ENCODE peak calls at places on chromosomes 1 and 21, in six cellular contexts. One of them, this sample, is unnamed.

GRCh38 chr1:222301653-222302052 is 246.3 kb downstream of the HHIPL2 start:
- DNase-seq in K562: no peak
- DNase-seq in HepG2: no peak
- DNase-seq in A549: no peak
- DNase-seq in endothelial cell of umbilical vein: no peak
- DNase-seq in GM12878: no peak
- DNase-seq in this sample: no peak

GRCh38 chr1:19080715-19081114 is 124.2 kb upstream of the IFFO2 start:
- DNase-seq in HepG2: no peak
- DNase-seq in endothelial cell of umbilical vein: no peak
- DNase-seq in GM12878: no peak
- DNase-seq in A549: no peak
- DNase-seq in K562: no peak
- DNase-seq in this sample: no peak

GRCh38 chr21:15775981-15776380 is 46.2 kb downstream of the USP25 start:
- DNase-seq in GM12878: no peak
- DNase-seq in endothelial cell of umbilical vein: no peak
- DNase-seq in HepG2: no peak
- DNase-seq in K562: no peak
- DNase-seq in A549: no peak
- DNase-seq in this sample: peak; percentile 29

GRCh38 chr1:5513891-5514515 is 478.2 kb downstream of the NPHP4 start:
- DNase-seq in HepG2: no peak
- DNase-seq in GM12878: no peak
- DNase-seq in A549: no peak
- DNase-seq in endothelial cell of umbilical vein: no peak
- DNase-seq in K562: no peak
- DNase-seq in this sample: no peak

GRCh38 chr1:224507771-224508523 is 73.3 kb upstream of the WDR26 start:
- DNase-seq in K562: no peak
- DNase-seq in HepG2: peak; percentile 43
- DNase-seq in GM12878: no peak
- DNase-seq in endothelial cell of umbilical vein: no peak
- DNase-seq in A549: no peak
- DNase-seq in this sample: no peak

GRCh38 chr1:40939320-40940059 is 40.0 kb upstream of the CTPS1 start:
- DNase-seq in GM12878: no peak
- DNase-seq in HepG2: peak; percentile 95
- DNase-seq in endothelial cell of umbilical vein: no peak
- DNase-seq in K562: peak; percentile 37
- DNase-seq in A549: peak; percentile 69
- DNase-seq in this sample: peak; percentile 73

GRCh38 chr1:20194770-20195463 is 8.6 kb upstream of the PLA2G2C start:
- DNase-seq in HepG2: peak; percentile 44
- DNase-seq in A549: peak; percentile 42
- DNase-seq in GM12878: peak; percentile 13
- DNase-seq in endothelial cell of umbilical vein: peak; percentile 57
- DNase-seq in K562: peak; percentile 78
- DNase-seq in this sample: peak; percentile 86

GRCh38 chr1:239212841-239213240 is 173.5 kb upstream of the CHRM3 start:
- DNase-seq in HepG2: no peak
- DNase-seq in GM12878: no peak
- DNase-seq in A549: no peak
- DNase-seq in K562: no peak
- DNase-seq in endothelial cell of umbilical vein: no peak
- DNase-seq in this sample: no peak

GRCh38 chr1:12196641-12197482 is 30.1 kb downstream of the TNFRSF1B start:
- DNase-seq in K562: no peak
- DNase-seq in HepG2: peak; percentile 35
- DNase-seq in GM12878: no peak
- DNase-seq in endothelial cell of umbilical vein: no peak
- DNase-seq in A549: no peak
- DNase-seq in this sample: peak; percentile 93

GRCh38 chr1:212987702-212988322 is 27.9 kb downstream of the ANGEL2 start:
- DNase-seq in K562: no peak
- DNase-seq in A549: peak; percentile 37
- DNase-seq in GM12878: no peak
- DNase-seq in HepG2: no peak
- DNase-seq in endothelial cell of umbilical vein: no peak
- DNase-seq in this sample: no peak

GRCh38 chr1:14181191-14181793 is 417.2 kb upstream of the KAZN start:
- DNase-seq in A549: no peak
- DNase-seq in HepG2: no peak
- DNase-seq in K562: no peak
- DNase-seq in GM12878: peak; percentile 3
- DNase-seq in endothelial cell of umbilical vein: no peak
- DNase-seq in this sample: no peak

GRCh38 chr1:170533331-170533730 is 1.4 kb downstream of the GORAB start:
- DNase-seq in HepG2: no peak
- DNase-seq in K562: no peak
- DNase-seq in GM12878: no peak
- DNase-seq in endothelial cell of umbilical vein: no peak
- DNase-seq in A549: no peak
- DNase-seq in this sample: peak; percentile 46
- TF ChIP-seq MAX in HepG2: no peak
- TF ChIP-seq MAX in K562: no peak
- TF ChIP-seq MAX in GM12878: no peak
- TF ChIP-seq MAX in endothelial cell of umbilical vein: no peak
- TF ChIP-seq MAX in A549: no peak
- TF ChIP-seq MAX in this sample: no peak

GRCh38 chr1:182149411-182149965 is 88.0 kb upstream of the ZNF648 start:
- DNase-seq in HepG2: no peak
- DNase-seq in A549: peak; percentile 51
- DNase-seq in endothelial cell of umbilical vein: no peak
- DNase-seq in GM12878: no peak
- DNase-seq in K562: peak; percentile 58
- DNase-seq in this sample: peak; percentile 95
- TF ChIP-seq POLR2A in HepG2: no peak
- TF ChIP-seq POLR2A in A549: no peak
- TF ChIP-seq POLR2A in endothelial cell of umbilical vein: no peak
- TF ChIP-seq POLR2A in GM12878: no peak
- TF ChIP-seq POLR2A in K562: no peak
- TF ChIP-seq POLR2A in this sample: no peak

GRCh38 chr21:34949045-34949444 is 100.1 kb downstream of the RUNX1 start:
- DNase-seq in A549: no peak
- DNase-seq in GM12878: no peak
- DNase-seq in endothelial cell of umbilical vein: no peak
- DNase-seq in K562: no peak
- DNase-seq in HepG2: no peak
- DNase-seq in this sample: no peak
- TF ChIP-seq MYC in A549: no peak
- TF ChIP-seq MYC in GM12878: no peak
- TF ChIP-seq MYC in endothelial cell of umbilical vein: no peak
- TF ChIP-seq MYC in K562: no peak
- TF ChIP-seq MYC in HepG2: no peak
- TF ChIP-seq MYC in this sample: no peak

DNA sequence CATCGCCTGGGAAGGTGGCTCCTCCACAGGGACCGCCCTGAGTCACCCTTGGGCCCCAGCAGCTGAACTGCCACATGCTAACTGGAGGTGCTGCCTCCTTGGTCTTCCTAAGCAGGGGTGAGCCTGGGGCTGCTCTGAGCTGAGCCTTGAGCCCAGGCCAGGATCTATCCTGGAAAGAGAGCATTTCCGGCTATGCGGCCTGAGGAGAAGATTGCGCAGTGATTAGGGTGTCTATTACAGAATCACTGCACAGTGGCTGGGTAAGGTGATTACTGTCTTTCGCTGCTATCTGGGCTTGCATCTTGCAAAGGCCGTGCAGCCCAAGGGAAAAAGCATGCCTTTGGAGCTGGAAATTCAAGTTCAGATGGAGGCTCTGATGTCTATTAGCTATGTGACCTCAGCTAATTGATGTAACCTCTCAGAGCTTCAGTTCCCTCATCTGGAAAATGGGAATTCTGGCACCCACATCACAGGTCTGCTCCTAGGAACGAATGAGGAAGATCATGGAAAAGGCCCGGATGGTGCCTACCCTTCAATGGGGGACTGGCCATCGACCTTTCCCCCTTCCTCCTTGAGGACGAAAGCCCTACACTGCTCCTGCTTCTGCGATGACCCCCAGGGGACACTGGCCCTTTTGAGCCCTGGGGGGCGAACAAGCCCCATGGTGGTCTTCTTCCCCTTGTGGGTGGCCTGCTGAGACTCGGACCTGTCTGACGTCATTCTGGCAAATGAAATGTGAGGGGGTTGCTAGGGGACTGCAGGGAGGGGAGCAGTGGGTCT is 38.0 kb downstream of the GPR161 start:
- DNase-seq in endothelial cell of umbilical vein: no peak
- DNase-seq in K562: no peak
- DNase-seq in GM12878: no peak
- DNase-seq in A549: no peak
- DNase-seq in HepG2: no peak
- DNase-seq in this sample: no peak
- TF ChIP-seq MAX in endothelial cell of umbilical vein: no peak
- TF ChIP-seq MAX in K562: no peak
- TF ChIP-seq MAX in GM12878: no peak
- TF ChIP-seq MAX in A549: no peak
- TF ChIP-seq MAX in HepG2: no peak
- TF ChIP-seq MAX in this sample: no peak

GRCh38 chr1:154556422-154556821 is 2.0 kb downstream of the UBE2Q1 start:
- DNase-seq in A549: no peak
- DNase-seq in HepG2: no peak
- DNase-seq in K562: no peak
- DNase-seq in GM12878: no peak
- DNase-seq in endothelial cell of umbilical vein: no peak
- DNase-seq in this sample: no peak

GRCh38 chr1:154557248-154557938 is 1.1 kb downstream of the UBE2Q1 start:
- DNase-seq in A549: no peak
- DNase-seq in GM12878: no peak
- DNase-seq in HepG2: no peak
- DNase-seq in endothelial cell of umbilical vein: peak; percentile 22
- DNase-seq in K562: no peak
- DNase-seq in this sample: no peak

GRCh38 chr1:154557939-154558609 is 388 bp downstream of the UBE2Q1 start:
- DNase-seq in GM12878: no peak
- DNase-seq in A549: no peak
- DNase-seq in HepG2: no peak
- DNase-seq in endothelial cell of umbilical vein: peak; percentile 32
- DNase-seq in K562: peak; percentile 85
- DNase-seq in this sample: peak; percentile 73

GRCh38 chr1:154559496-154559950 is 1.1 kb upstream of the UBE2Q1 start:
- DNase-seq in K562: peak; percentile 61
- DNase-seq in A549: peak; percentile 94
- DNase-seq in HepG2: peak; percentile 85
- DNase-seq in GM12878: peak; percentile 61
- DNase-seq in endothelial cell of umbilical vein: peak; percentile 91
- DNase-seq in this sample: peak; percentile 94

GRCh38 chr1:154558610-154559495 is at the start of gene UBE2Q1:
- DNase-seq in GM12878: peak; percentile 97
- DNase-seq in endothelial cell of umbilical vein: peak; percentile 99
- DNase-seq in HepG2: peak; percentile 96
- DNase-seq in K562: peak; percentile 94
- DNase-seq in A549: peak; percentile 99
- DNase-seq in this sample: peak; percentile 99
- TF ChIP-seq POLR2A in GM12878: peak; percentile 77
- TF ChIP-seq POLR2A in endothelial cell of umbilical vein: peak; percentile 57
- TF ChIP-seq POLR2A in HepG2: peak; percentile 42
- TF ChIP-seq POLR2A in K562: peak; percentile 80
- TF ChIP-seq POLR2A in A549: peak; percentile 73
- TF ChIP-seq POLR2A in this sample: peak; percentile 67

GRCh38 chr1:207820568-207821463 is 69.0 kb downstream of the CD46 start:
- DNase-seq in endothelial cell of umbilical vein: no peak
- DNase-seq in A549: no peak
- DNase-seq in GM12878: no peak
- DNase-seq in HepG2: no peak
- DNase-seq in K562: no peak
- DNase-seq in this sample: no peak

GRCh38 chr1:207817166-207817565 is 65.3 kb downstream of the CD46 start:
- DNase-seq in GM12878: no peak
- DNase-seq in K562: no peak
- DNase-seq in endothelial cell of umbilical vein: no peak
- DNase-seq in A549: no peak
- DNase-seq in HepG2: no peak
- DNase-seq in this sample: no peak

GRCh38 chr1:207821464-207822045 is 69.7 kb downstream of the CD46 start:
- DNase-seq in HepG2: no peak
- DNase-seq in endothelial cell of umbilical vein: no peak
- DNase-seq in K562: no peak
- DNase-seq in A549: no peak
- DNase-seq in GM12878: no peak
- DNase-seq in this sample: no peak

GRCh38 chr1:207817778-207818751 is 66.2 kb downstream of the CD46 start:
- DNase-seq in GM12878: no peak
- DNase-seq in A549: no peak
- DNase-seq in HepG2: no peak
- DNase-seq in K562: peak; percentile 83
- DNase-seq in endothelial cell of umbilical vein: no peak
- DNase-seq in this sample: no peak

GRCh38 chr1:207818971-207819451 is 67.2 kb downstream of the CD46 start:
- DNase-seq in K562: no peak
- DNase-seq in endothelial cell of umbilical vein: peak; percentile 77
- DNase-seq in A549: peak; percentile 49
- DNase-seq in HepG2: no peak
- DNase-seq in GM12878: no peak
- DNase-seq in this sample: no peak
- TF ChIP-seq MYC in K562: no peak
- TF ChIP-seq MYC in endothelial cell of umbilical vein: no peak
- TF ChIP-seq MYC in A549: no peak
- TF ChIP-seq MYC in HepG2: no peak
- TF ChIP-seq MYC in GM12878: no peak
- TF ChIP-seq MYC in this sample: no peak

GRCh38 chr1:186479162-186479561 is 18.2 kb upstream of the PDC start:
- DNase-seq in endothelial cell of umbilical vein: no peak
- DNase-seq in A549: no peak
- DNase-seq in GM12878: no peak
- DNase-seq in HepG2: no peak
- DNase-seq in K562: no peak
- DNase-seq in this sample: no peak

GRCh38 chr1:186486061-186486460 is 25.1 kb upstream of the PDC start:
- DNase-seq in GM12878: no peak
- DNase-seq in HepG2: no peak
- DNase-seq in endothelial cell of umbilical vein: peak; percentile 26
- DNase-seq in K562: no peak
- DNase-seq in A549: no peak
- DNase-seq in this sample: no peak

GRCh38 chr1:186481303-186481888 is 20.5 kb upstream of the PDC start:
- DNase-seq in GM12878: no peak
- DNase-seq in endothelial cell of umbilical vein: no peak
- DNase-seq in HepG2: no peak
- DNase-seq in A549: no peak
- DNase-seq in K562: no peak
- DNase-seq in this sample: no peak

GRCh38 chr1:186483561-186483960 is 22.6 kb upstream of the PDC start:
- DNase-seq in HepG2: no peak
- DNase-seq in A549: no peak
- DNase-seq in endothelial cell of umbilical vein: peak; percentile 31
- DNase-seq in GM12878: no peak
- DNase-seq in K562: no peak
- DNase-seq in this sample: no peak

DNA sequence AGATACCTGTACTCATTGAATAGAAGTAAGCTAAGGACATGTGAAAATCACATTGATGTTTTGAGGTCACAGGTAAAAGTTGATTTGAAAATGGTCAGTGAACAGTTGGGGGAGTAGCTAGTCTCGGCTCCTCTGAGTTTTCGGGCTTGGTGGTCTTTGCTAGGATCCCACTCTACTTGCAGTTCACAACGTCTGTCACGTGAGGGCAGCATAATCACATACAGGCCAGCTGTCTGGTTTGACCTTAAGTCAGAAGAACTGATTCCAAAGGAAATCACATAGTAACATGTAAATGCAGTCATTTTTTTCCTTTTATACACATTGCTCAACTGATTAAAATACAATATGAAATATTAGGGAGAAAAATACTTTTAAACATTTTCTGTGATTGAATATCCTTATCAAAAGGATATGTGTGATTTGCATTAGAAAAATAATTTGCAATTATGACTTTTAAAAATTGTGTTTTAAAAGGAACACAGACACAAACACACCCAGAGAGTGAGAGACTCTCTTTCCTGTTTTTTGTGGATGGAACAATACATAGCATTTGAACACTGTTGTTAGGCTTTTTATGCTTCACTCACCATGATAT is 21.8 kb upstream of the PDC start:
- DNase-seq in HepG2: peak; percentile 47
- DNase-seq in A549: peak; percentile 77
- DNase-seq in GM12878: peak; percentile 31
- DNase-seq in K562: peak; percentile 67
- DNase-seq in endothelial cell of umbilical vein: peak; percentile 90
- DNase-seq in this sample: peak; percentile 60
- TF ChIP-seq MAX in HepG2: no peak
- TF ChIP-seq MAX in A549: no peak
- TF ChIP-seq MAX in GM12878: no peak
- TF ChIP-seq MAX in K562: no peak
- TF ChIP-seq MAX in endothelial cell of umbilical vein: peak; percentile 50
- TF ChIP-seq MAX in this sample: peak; percentile 26